ENCODE peak calls at places on chromosomes 3 and 15, in eight cellular contexts. U, V, S, E, X, F, Q and Y are unnamed samples.

GRCh38 chr3:43330981-43331380 is 44.6 kb downstream of the SNRK start:
- DNase-seq in U (no peak), V (no peak), S (peak), E (no peak), X (no peak), F (no peak), Q (no peak), Y (peak)

GRCh38 chr3:34843479-34843870 is 795.9 kb upstream of the ARPP21 start:
- DNase-seq in U (no peak), V (no peak), S (peak), E (no peak), X (no peak), F (no peak), Q (no peak), Y (no peak)

GRCh38 chr3:71504250-71505036 is 79.1 kb downstream of the FOXP1 start:
- DNase-seq in U (no peak), V (no peak), S (peak), E (no peak), X (no peak), F (no peak), Q (no peak), Y (peak)

GRCh38 chr15:31216210-31216911 is 110.3 kb upstream of the KLF13 start:
- DNase-seq in U (peak), V (peak), S (peak), E (peak), X (no peak), F (peak), Q (peak), Y (peak)

GRCh38 chr15:40047413-40048154 is 8.6 kb upstream of the SRP14 start:
- DNase-seq in U (no peak), V (peak), S (peak), E (peak), X (no peak), F (peak), Q (peak), Y (peak)

GRCh38 chr15:44066211-44066827 is 128.8 kb downstream of the FRMD5 start:
- DNase-seq in U (no peak), V (peak), S (peak), E (no peak), X (peak), F (peak), Q (peak), Y (peak)

GRCh38 chr15:81642451-81642990 is 268.5 kb upstream of the TMC3 start:
- DNase-seq in U (no peak), V (no peak), S (peak), E (no peak), X (no peak), F (no peak), Q (no peak), Y (no peak)

GRCh38 chr15:52289629-52290081 is 5.9 kb downstream of the MYO5C start:
- DNase-seq in U (no peak), V (no peak), S (no peak), E (no peak), X (no peak), F (no peak), Q (no peak), Y (peak)

GRCh38 chr15:62440310-62440709 is 275.2 kb upstream of the C2CD4B start:
- DNase-seq in U (no peak), V (no peak), S (no peak), E (no peak), X (no peak), F (no peak), Q (no peak), Y (no peak)

GRCh38 chr15:83289160-83289559 is 4.7 kb upstream of the BNC1 start:
- DNase-seq in U (no peak), V (no peak), S (peak), E (no peak), X (no peak), F (no peak), Q (no peak), Y (peak)

GRCh38 chr3:66066963-66067617 is 28.4 kb upstream of the MAGI1 start:
- DNase-seq in U (no peak), V (no peak), S (peak), E (no peak), X (no peak), F (no peak), Q (no peak), Y (no peak)

GRCh38 chr15:63079938-63080626 is 37.5 kb downstream of the TPM1 start:
- DNase-seq in U (no peak), V (no peak), S (peak), E (no peak), X (no peak), F (no peak), Q (no peak), Y (peak)

GRCh38 chr3:100216713-100217112 is 44.1 kb upstream of the TBC1D23 start:
- DNase-seq in U (no peak), V (no peak), S (peak), E (no peak), X (no peak), F (no peak), Q (no peak), Y (peak)

GRCh38 chr3:151085889-151086483 is 522 bp downstream of the MED12L start:
- DNase-seq in U (peak), V (no peak), S (peak), E (peak), X (peak), F (peak), Q (no peak), Y (no peak)